ENCODE peak calls at places on chromosome 6, in nine cellular contexts. A is astrocyte; Z is breast epithelium; J is stimulated activated CD4-positive, alpha-beta T cell treated with anti-CD3 and anti-CD28 coated beads, TNF-alpha, amount 100 ng/mL, for 24 hours; I is SJCRH30; C is endodermal cell; F is NCI-H2171 treated with DMSO at 0.1 percent for 48 hours; W is ACHN; Y is foreskin melanocyte. B is an unnamed sample.

GRCh38 chr6:68976260-68976659 is 341.2 kb downstream of the ADGRB3 start:
- DNase-seq in I (no peak), W (no peak), J (no peak), A (no peak), C (peak; percentile 54), Z (no peak), F (no peak), Y (no peak), B (no peak)

GRCh38 chr6:56370591-56371198 is 123.3 kb upstream of the COL21A1 start:
- DNase-seq in Y (peak; percentile 78), J (no peak), Z (no peak), F (peak; percentile 65), A (peak; percentile 96), C (no peak), I (peak; percentile 38), W (peak; percentile 51), B (peak; percentile 99)

GRCh38 chr6:168658059-168658458 is 217.1 kb downstream of the SMOC2 start:
- DNase-seq in F (no peak), Y (no peak), I (no peak), J (no peak), A (no peak), C (peak; percentile 57), Z (no peak), W (no peak), B (no peak)

GRCh38 chr6:10794239-10794638 is 44.1 kb downstream of the MAK start:
- DNase-seq in I (no peak), J (no peak), C (no peak), Y (no peak), W (no peak), F (no peak), A (no peak), Z (no peak), B (no peak)

GRCh38 chr6:16751251-16751946 is 9.9 kb downstream of the ATXN1 start:
- DNase-seq in F (no peak), C (no peak), I (no peak), Z (no peak), A (peak; percentile 63), Y (no peak), W (no peak), J (no peak), B (no peak)

GRCh38 chr6:129844118-129844891 is 16.8 kb downstream of the TMEM244 start:
- DNase-seq in Y (peak; percentile 16), W (peak; percentile 32), Z (no peak), J (no peak), A (peak; percentile 78), F (no peak), C (peak; percentile 75), I (peak; percentile 57), B (no peak)

GRCh38 chr6:151497935-151498726 is 4.3 kb downstream of the CCDC170 start:
- DNase-seq in J (no peak), I (no peak), Z (no peak), Y (peak; percentile 27), A (no peak), C (no peak), F (no peak), W (no peak), B (no peak)

GRCh38 chr6:157531169-157531985 is 150.4 kb downstream of the ZDHHC14 start:
- DNase-seq in W (no peak), J (no peak), I (no peak), Y (no peak), C (peak; percentile 78), A (no peak), Z (no peak), F (no peak), B (peak; percentile 31)

GRCh38 chr6:137581019-137581707 is 87.0 kb upstream of the OLIG3 start:
- DNase-seq in F (no peak), C (no peak), J (no peak), A (no peak), Y (no peak), I (no peak), Z (no peak), W (no peak), B (no peak)

GRCh38 chr6:41413250-41413649 is 77.8 kb downstream of the NCR2 start:
- DNase-seq in C (no peak), J (no peak), I (no peak), A (no peak), Z (no peak), W (no peak), Y (no peak), F (peak; percentile 40), B (no peak)

GRCh38 chr6:6565069-6565468 is 23.5 kb upstream of the LY86 start:
- DNase-seq in W (no peak), A (no peak), J (no peak), C (no peak), I (no peak), Y (no peak), F (peak; percentile 47), Z (no peak), B (no peak)

GRCh38 chr6:34671801-34672656 is 24.5 kb downstream of the ILRUN start:
- DNase-seq in A (no peak), F (no peak), Y (no peak), I (no peak), J (peak; percentile 65), C (no peak), Z (no peak), W (no peak), B (peak; percentile 45)

GRCh38 chr6:24924956-24925355 is 10.8 kb downstream of the RIPOR2 start:
- DNase-seq in W (no peak), F (no peak), Y (no peak), I (no peak), Z (no peak), C (no peak), A (no peak), J (no peak), B (no peak)

GRCh38 chr6:166381733-166382499 is 824 bp downstream of the MPC1 start:
- DNase-seq in W (peak; percentile 62), F (peak; percentile 27), Z (peak; percentile 77), Y (peak; percentile 44), I (peak; percentile 60), J (peak; percentile 72), A (peak; percentile 19), C (peak; percentile 95), B (peak; percentile 63)

GRCh38 chr6:163687075-163687474 is 272.6 kb downstream of the QKI start:
- DNase-seq in A (no peak), F (no peak), I (no peak), Z (no peak), C (no peak), Y (no peak), W (no peak), J (no peak), B (no peak)

GRCh38 chr6:107345398-107345797 is 114.0 kb downstream of the PDSS2 start:
- DNase-seq in C (no peak), F (peak; percentile 26), A (no peak), W (no peak), J (no peak), Y (no peak), Z (no peak), I (no peak), B (peak; percentile 63)